ENCODE peak calls at places on chromosome 20, in four cellular contexts. V, G, J and Z are unnamed samples.

GRCh38 chr20:36532822-36533221 is 8.5 kb upstream of the MYL9 start:
- DNase-seq in V (no peak), G (no peak), J (no peak), Z (no peak)

GRCh38 chr20:61959301-61959700 is 106.4 kb downstream of the TAF4 start:
- DNase-seq in V (no peak), G (no peak), J (no peak), Z (no peak)

GRCh38 chr20:62549499-62550086 is 73.8 kb upstream of the GATA5 start:
- DNase-seq in V (no peak), G (no peak), J (no peak), Z (no peak)

GRCh38 chr20:50308513-50309279 is 118.1 kb downstream of the CEBPB start:
- DNase-seq in V (no peak), G (peak), J (peak), Z (peak)

GRCh38 chr20:59006167-59006863 is 739 bp downstream of the CTSZ start:
- DNase-seq in V (no peak), G (no peak), J (no peak), Z (no peak)

GRCh38 chr20:11218035-11218680 is 544.4 kb upstream of the JAG1 start:
- DNase-seq in V (no peak), G (no peak), J (no peak), Z (no peak)

GRCh38 chr20:37954205-37954604 is 51.3 kb downstream of the VSTM2L start:
- DNase-seq in V (no peak), G (no peak), J (no peak), Z (no peak)

GRCh38 chr20:57207251-57207650 is 59.2 kb downstream of the BMP7 start:
- DNase-seq in V (no peak), G (no peak), J (no peak), Z (no peak)

GRCh38 chr20:1880529-1881239 is 14.5 kb upstream of the SIRPA start:
- DNase-seq in V (no peak), G (no peak), J (no peak), Z (no peak)

GRCh38 chr20:10419550-10420133 is 14.4 kb downstream of the MKKS start:
- DNase-seq in V (no peak), G (no peak), J (no peak), Z (peak)